ENCODE peak calls at places on chromosomes 4 and X, in ten cellular contexts. U, X, Z, M, P, I, G, D, T and F are unnamed samples.
A peak's percentile ranks its signal among the peaks of the same experiment; 100 is the strongest.

GRCh38 chr4:187204389-187204920 is 480.8 kb upstream of the FAT1 start:
- DNase-seq in X (no peak), U (peak; percentile 15), T (no peak), D (no peak), G (no peak), Z (no peak), P (peak; percentile 12), I (no peak), M (no peak), F (no peak)

GRCh38 chrX:153922932-153923857 is 2.9 kb downstream of the ARHGAP4 start:
- DNase-seq in I (peak; percentile 57), D (peak; percentile 32), X (peak; percentile 85), U (peak; percentile 57), M (no peak), P (peak; percentile 58), T (peak; percentile 41), Z (peak; percentile 92), G (peak; percentile 79), F (no peak)

GRCh38 chr4:81030617-81031388 is at the start of gene BMP3:
- DNase-seq in D (peak; percentile 56), M (peak; percentile 50), G (no peak), P (peak; percentile 18), X (peak; percentile 83), I (peak; percentile 22), Z (no peak), T (peak; percentile 74), U (peak; percentile 35), F (no peak)

GRCh38 chr4:53321151-53321987 is 44.5 kb downstream of the SCFD2 start:
- DNase-seq in U (peak; percentile 89), M (no peak), X (no peak), Z (no peak), P (peak; percentile 86), G (no peak), I (no peak), D (peak; percentile 4), T (no peak), F (no peak)

GRCh38 chrX:136387951-136388502 is 87.3 kb downstream of the ADGRG4 start:
- DNase-seq in Z (no peak), I (no peak), X (no peak), U (no peak), G (no peak), D (no peak), P (no peak), T (no peak), M (no peak), F (no peak)

GRCh38 chr4:180799798-180800197 is 1443.4 kb upstream of the TENM3 start:
- DNase-seq in P (peak; percentile 12), G (no peak), T (no peak), I (no peak), D (no peak), X (no peak), U (no peak), M (no peak), Z (no peak), F (no peak)

GRCh38 chrX:24093746-24094145 is 39.0 kb downstream of the EIF2S3 start:
- DNase-seq in Z (no peak), D (no peak), G (no peak), P (no peak), M (no peak), T (no peak), I (no peak), X (no peak), U (no peak), F (no peak)

GRCh38 chrX:68699960-68700746 is 52.7 kb downstream of the STARD8 start:
- DNase-seq in G (no peak), D (no peak), I (no peak), U (peak; percentile 61), M (no peak), X (no peak), T (no peak), P (peak; percentile 55), Z (peak; percentile 41), F (no peak)

GRCh38 chr4:80186666-80187065 is 10.6 kb upstream of the PRDM8 start:
- DNase-seq in M (no peak), T (peak; percentile 40), G (no peak), X (no peak), Z (no peak), I (no peak), D (no peak), U (no peak), P (no peak), F (no peak)

GRCh38 chrX:150486011-150486410 is 82.4 kb upstream of the MTM1 start:
- DNase-seq in X (no peak), P (peak; percentile 59), T (peak; percentile 72), D (peak; percentile 74), Z (peak; percentile 59), G (peak; percentile 22), U (peak; percentile 36), M (peak; percentile 46), I (no peak), F (no peak)

GRCh38 chr4:82500830-82501229 is 61.0 kb downstream of the TMEM150C start:
- DNase-seq in M (no peak), X (no peak), Z (no peak), I (no peak), P (no peak), T (peak; percentile 26), G (no peak), D (peak; percentile 51), U (no peak), F (no peak)

GRCh38 chr4:85751907-85752306 is 277.0 kb downstream of the ARHGAP24 start:
- DNase-seq in M (no peak), I (no peak), G (no peak), U (no peak), X (no peak), Z (no peak), D (no peak), P (no peak), T (no peak), F (no peak)

GRCh38 chr4:78800965-78801364 is 24.8 kb downstream of the BMP2K start:
- DNase-seq in P (no peak), M (no peak), G (no peak), T (no peak), X (no peak), Z (no peak), I (no peak), U (no peak), D (no peak), F (no peak)

GRCh38 chr4:78797777-78798284 is 21.7 kb downstream of the BMP2K start:
- DNase-seq in D (no peak), U (no peak), Z (no peak), T (no peak), X (no peak), G (no peak), M (no peak), I (no peak), P (no peak), F (no peak)

DNA sequence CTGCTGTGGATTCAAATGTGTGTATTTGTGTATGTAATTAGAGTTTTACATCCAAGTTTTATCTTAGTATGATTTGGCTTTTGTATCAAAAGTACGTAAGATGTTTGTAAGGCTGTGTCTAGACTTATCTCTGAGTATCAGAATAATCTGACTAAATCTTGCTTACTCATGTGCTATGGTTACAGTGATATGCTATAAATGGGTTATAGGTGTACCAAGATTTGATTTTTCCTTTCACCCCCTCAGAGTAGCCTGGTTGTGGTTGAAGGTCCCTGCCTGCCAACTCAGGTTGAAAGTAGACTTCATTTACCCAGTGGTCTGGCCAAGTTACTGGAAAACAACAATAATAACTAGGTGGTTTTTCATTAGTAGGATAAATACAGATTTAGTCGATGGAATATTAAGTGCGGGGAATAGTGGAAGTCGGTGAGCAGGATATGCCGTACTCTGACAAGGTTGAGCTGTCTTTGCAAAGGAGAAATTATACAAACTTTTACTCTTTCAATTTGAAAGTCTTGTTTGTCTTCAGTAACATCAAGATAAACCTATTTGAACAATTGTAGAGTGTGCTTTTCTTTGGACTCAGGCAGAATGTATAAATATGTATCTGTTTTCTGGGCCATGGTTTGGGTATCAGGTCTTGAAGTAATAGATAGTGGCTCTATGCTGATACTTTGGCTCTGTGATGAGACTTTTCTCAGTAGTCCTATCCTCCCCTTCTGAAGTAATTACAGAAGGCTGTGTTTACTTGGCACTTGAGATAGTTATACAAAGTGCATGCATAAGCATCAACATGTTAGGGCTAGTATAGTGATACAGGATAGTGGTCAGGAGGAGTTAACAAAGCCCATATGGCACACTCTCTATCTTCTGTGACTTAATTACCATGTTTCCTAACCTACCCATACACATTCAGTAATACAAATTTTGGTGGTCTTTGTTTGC is 23.7 kb downstream of the BMP2K start:
- DNase-seq in M (no peak), T (no peak), G (no peak), U (peak; percentile 36), P (no peak), D (no peak), I (no peak), X (no peak), Z (no peak), F (no peak)
- H3K27ac ChIP-seq in M (no peak overlapping the region), T (no peak overlapping the region), G (no peak overlapping the region), U (no peak overlapping the region), P (no peak overlapping the region), D (no peak overlapping the region), I (no peak overlapping the region), X (no peak overlapping the region), Z (no peak overlapping the region), F (no peak overlapping the region)

DNA sequence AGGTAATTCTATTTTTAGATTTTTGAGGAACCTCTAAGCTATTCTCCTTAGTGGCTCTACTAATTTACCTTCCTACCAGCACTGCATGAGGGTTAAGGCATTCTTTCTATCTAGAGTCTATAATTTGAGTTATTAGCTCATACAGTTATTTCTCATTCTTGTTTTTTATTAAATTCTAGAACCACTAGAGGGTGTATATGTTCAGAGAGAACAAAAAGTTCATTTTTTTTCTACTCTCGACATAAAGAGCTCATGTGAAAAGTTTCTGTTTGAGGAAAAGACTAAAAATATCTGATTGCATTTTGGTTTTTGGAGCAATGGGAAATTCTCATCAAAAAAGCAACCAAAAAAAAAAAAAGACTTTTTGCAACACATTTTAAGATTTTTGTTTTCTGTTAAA is 57.0 kb upstream of the LRAT start:
- DNase-seq in T (no peak), P (no peak), Z (no peak), G (no peak), M (no peak), I (no peak), X (no peak), D (no peak), U (peak; percentile 1), F (no peak)
- TF ChIP-seq CTCF in T (peak; percentile 15), P (peak; percentile 2), Z (peak; percentile 11), G (no peak), M (peak; percentile 20), I (no peak), X (no peak), D (peak; percentile 11), U (no peak), F (peak; percentile 57)

GRCh38 chrX:650801-651200 is 20.2 kb downstream of the SHOX start:
- DNase-seq in I (no peak), X (no peak), Z (no peak), D (no peak), P (no peak), T (no peak), M (no peak), G (no peak), U (no peak), F (no peak)
- H3K4me3 ChIP-seq in I (no peak overlapping the region), X (no peak overlapping the region), Z (no peak overlapping the region), D (no peak overlapping the region), P (no peak overlapping the region), T (no peak overlapping the region), M (no peak overlapping the region), G (no peak overlapping the region), U (no peak overlapping the region), F (no peak overlapping the region)

DNA sequence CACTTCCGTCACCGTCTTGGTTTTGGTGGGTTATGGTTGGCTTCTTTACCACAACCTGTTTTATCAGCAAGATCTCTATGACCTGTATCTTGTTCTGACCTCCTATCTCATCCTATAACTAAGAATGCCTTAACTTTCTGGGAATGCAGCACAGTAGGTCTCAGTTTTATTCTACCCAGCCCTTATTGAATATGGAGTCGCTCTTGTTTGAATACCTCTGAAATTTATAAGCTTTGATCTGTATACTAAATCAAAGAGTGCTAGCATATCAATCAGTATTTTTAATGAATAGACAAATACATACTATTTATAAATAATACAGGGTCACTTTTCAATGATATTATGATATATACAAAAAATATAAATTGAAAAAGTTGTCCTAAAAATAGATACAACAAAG is 690.0 kb downstream of the TRAM1L1 start:
- DNase-seq in M (no peak), T (no peak), X (no peak), Z (no peak), P (no peak), G (no peak), U (no peak), D (no peak), I (no peak), F (no peak)
- H3K27ac ChIP-seq in M (no peak overlapping the region), T (no peak overlapping the region), X (no peak overlapping the region), Z (no peak overlapping the region), P (no peak overlapping the region), G (no peak overlapping the region), U (no peak overlapping the region), D (no peak overlapping the region), I (no peak overlapping the region), F (no peak overlapping the region)